ENCODE peak calls at places on chromosome 11, in five cellular contexts. J is psoas muscle, C is WTC11, W is astrocyte of the spinal cord, Z is progenitor cell of endocrine pancreas. N is an unnamed sample.

GRCh38 chr11:92384316-92384715 is 159.7 kb downstream of the FAT3 start:
- DNase-seq in C (no peak), W (peak), J (no peak), Z (no peak), N (no peak)

GRCh38 chr11:44592125-44592643 is 26.7 kb downstream of the CD82 start:
- DNase-seq in J (peak), W (no peak), Z (no peak), C (no peak), N (no peak)

GRCh38 chr11:104163100-104164027 is 583 bp downstream of the PDGFD start:
- DNase-seq in W (peak), C (peak), J (peak), Z (no peak), N (no peak)

GRCh38 chr11:133872160-133872559 is 26.8 kb upstream of the SPATA19 start:
- DNase-seq in J (no peak), Z (no peak), C (no peak), W (no peak), N (no peak)

GRCh38 chr11:71927813-71928738 is at the start of gene XNDC1N:
- DNase-seq in C (peak), W (no peak), Z (peak), J (peak), N (peak)

GRCh38 chr11:119739975-119740374 is 11.0 kb upstream of the NECTIN1 start:
- DNase-seq in W (no peak), Z (no peak), J (no peak), C (no peak), N (no peak)

GRCh38 chr11:61601512-61601911 is 20.6 kb upstream of the SYT7 start:
- DNase-seq in C (no peak), W (no peak), J (no peak), Z (no peak), N (no peak)

GRCh38 chr11:37699644-37700043 is 1101.6 kb upstream of the RAG2 start:
- DNase-seq in W (no peak), C (no peak), J (no peak), Z (no peak), N (no peak)

GRCh38 chr11:10328314-10329090 is 23.6 kb downstream of the ADM start:
- DNase-seq in C (no peak), Z (no peak), J (no peak), W (peak), N (no peak)

GRCh38 chr11:119727523-119728081 is 1.4 kb downstream of the NECTIN1 start:
- DNase-seq in W (no peak), Z (peak), C (peak), J (peak), N (peak)

GRCh38 chr11:19429108-19429760 is 188.5 kb upstream of the E2F8 start:
- DNase-seq in C (no peak), Z (no peak), J (no peak), W (no peak), N (no peak)

GRCh38 chr11:116502641-116503061 is 270.1 kb downstream of the BUD13 start:
- DNase-seq in J (peak), Z (no peak), W (no peak), C (no peak), N (no peak)

GRCh38 chr11:6745465-6746015 is 26.2 kb downstream of the OR2AG2 start:
- DNase-seq in Z (no peak), J (no peak), C (no peak), W (no peak), N (no peak)
- TF ChIP-seq CTCF in Z (no peak), J (no peak), C (no peak), W (no peak), N (no peak)

GRCh38 chr11:42251984-42252383 is 792.5 kb upstream of the LRRC4C start:
- DNase-seq in J (no peak), W (no peak), Z (no peak), C (no peak), N (no peak)
- TF ChIP-seq CTCF in J (no peak), W (no peak), Z (no peak), C (no peak), N (no peak)

GRCh38 chr11:126115820-126116319 is 53.2 kb upstream of the CDON start:
- DNase-seq in J (peak), C (no peak), Z (peak), W (peak), N (peak)
- TF ChIP-seq CTCF in J (peak), C (no peak), Z (peak), W (peak), N (peak)

GRCh38 chr11:47186937-47187681 is 875 bp upstream of the PACSIN3 start:
- DNase-seq in C (peak), Z (peak), J (peak), W (peak), N (peak)
- TF ChIP-seq CTCF in C (no peak), Z (peak), J (no peak), W (peak), N (peak)

DNA sequence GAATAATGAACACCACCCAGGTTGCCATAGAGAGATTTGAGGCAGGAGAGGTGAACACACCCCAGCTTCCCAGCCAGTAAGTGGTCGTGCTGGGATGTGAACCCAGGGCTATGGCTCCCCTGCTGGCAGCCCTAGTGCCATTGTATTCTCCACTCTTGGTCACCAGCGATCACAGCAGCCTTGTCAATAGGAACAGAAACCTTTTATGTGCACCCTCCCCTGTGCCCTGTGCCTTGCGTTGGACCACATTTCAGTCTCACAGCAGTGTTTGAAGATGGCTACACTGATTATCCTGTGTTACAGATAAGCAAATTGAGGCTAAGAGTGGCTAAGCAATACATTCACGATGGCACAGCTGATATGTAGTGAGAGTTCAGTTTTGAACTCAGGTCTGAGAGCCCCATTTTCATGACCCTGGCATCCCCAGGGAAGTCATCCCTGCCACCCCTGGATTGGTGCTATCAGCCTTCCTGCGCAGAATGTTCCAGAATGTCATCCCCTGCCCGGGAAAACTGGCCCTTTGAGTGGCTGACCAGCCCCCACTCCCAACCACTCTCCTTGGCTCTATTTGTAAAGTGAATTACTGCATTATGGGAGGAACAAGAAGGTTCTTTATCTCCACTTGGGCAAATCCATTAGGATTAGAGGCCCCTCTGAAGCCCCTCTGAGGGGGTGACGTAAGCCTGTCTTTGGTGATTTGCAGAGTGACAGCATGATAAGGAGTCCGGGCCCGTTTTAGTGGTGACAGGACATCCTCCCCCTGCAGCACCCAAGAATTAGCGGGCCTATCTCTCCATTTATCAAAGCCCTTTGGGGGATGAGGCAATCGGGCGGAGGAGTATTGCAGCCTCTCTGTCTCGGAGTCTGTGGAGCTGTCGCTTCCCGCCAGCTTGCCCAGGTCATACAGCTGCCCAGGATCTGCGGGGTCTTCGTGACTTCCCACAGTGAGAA is 30.9 kb downstream of the SMIM38 start:
- DNase-seq in C (no peak), J (no peak), Z (no peak), W (no peak), N (no peak)
- TF ChIP-seq CTCF in C (no peak), J (no peak), Z (no peak), W (no peak), N (no peak)

GRCh38 chr11:86670179-86670578 is 2.2 kb downstream of the ME3 start:
- DNase-seq in J (no peak), C (no peak), Z (no peak), W (no peak), N (peak)
- TF ChIP-seq CTCF in J (no peak), C (no peak), Z (no peak), W (no peak), N (no peak)

GRCh38 chr11:73989156-73989555 is 6.5 kb upstream of the UCP2 start:
- DNase-seq in W (no peak), C (no peak), J (no peak), Z (no peak), N (no peak)
- TF ChIP-seq CTCF in W (no peak), C (peak), J (no peak), Z (no peak), N (no peak)

DNA sequence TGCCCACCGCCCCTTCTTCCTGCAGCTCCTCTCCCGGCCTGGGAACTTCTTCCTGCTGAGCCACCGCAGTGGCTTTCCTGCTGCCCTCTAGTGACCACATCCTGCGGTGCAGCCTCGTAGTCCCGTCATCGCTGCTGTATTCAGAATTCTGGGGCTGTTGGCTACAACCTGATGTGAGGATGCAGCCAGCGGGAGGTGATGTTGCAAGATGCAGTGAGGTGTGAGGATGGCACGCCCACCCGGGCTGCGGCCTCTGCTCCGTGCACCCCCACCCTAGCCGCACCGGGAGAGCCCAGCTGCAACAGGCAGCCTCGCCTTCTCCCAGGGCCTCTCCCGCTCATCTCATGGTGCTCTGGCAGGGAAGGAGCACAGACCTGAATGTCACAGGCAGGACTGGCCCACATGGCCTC is 10.1 kb downstream of the CHST1 start:
- DNase-seq in C (peak), Z (peak), W (peak), J (peak), N (peak)
- TF ChIP-seq CTCF in C (peak), Z (peak), W (peak), J (peak), N (peak)

GRCh38 chr11:5674391-5674790 is 10.5 kb downstream of the TRIM5 start:
- DNase-seq in J (no peak), W (no peak), Z (no peak), C (no peak), N (no peak)

GRCh38 chr11:5684627-5685362 is at the start of gene TRIM5:
- DNase-seq in C (peak), J (peak), W (peak), Z (peak), N (no peak)

DNA sequence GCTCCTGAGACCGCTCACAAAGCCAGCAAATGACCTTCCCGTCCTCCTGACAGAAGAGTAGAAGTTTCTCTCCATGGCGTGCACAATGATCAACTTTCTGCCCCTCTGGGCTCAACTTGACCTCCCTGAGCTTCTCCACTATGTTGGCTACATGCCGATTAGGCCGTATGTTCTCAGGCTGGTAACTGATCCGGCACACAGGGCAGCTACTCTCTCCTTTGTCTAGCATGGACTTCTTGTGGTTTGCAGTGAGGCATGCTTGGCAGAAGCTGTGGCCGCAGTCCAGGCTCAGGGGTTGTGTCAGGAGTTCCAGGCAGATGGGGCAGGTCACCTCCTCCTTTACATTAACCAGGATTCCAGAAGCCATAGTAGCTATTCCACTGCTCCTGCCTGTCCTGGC is 5.1 kb downstream of the TRIM5 start:
- DNase-seq in J (no peak), W (peak), C (no peak), Z (no peak), N (no peak)
- TF ChIP-seq CTCF in J (no peak), W (no peak), C (no peak), Z (no peak), N (no peak)

GRCh38 chr11:86983071-86983488 is 27.9 kb upstream of the FZD4 start:
- DNase-seq in J (peak), C (no peak), Z (no peak), W (no peak), N (peak)
- TF ChIP-seq CTCF in J (no peak), C (no peak), Z (no peak), W (no peak), N (no peak)